ENCODE peak calls at places on chromosomes 1 and 21, in nine cellular contexts. C is right lobe of liver; E is mucosa of descending colon; T is ascending aorta; N is CD8-positive, alpha-beta T cell; U is fibroblast of lung; M is CD4-positive, CD25-positive, alpha-beta regulatory T cell; X is Peyer's patch; G is effector memory CD4-positive, alpha-beta T cell. D is an unnamed sample.

GRCh38 chr1:18926315-18927081 is 24.1 kb upstream of the ALDH4A1 start:
- DNase-seq in X (peak; percentile 82), C (peak; percentile 61), E (peak; percentile 59), T (peak; percentile 95), U (peak; percentile 96), M (peak; percentile 80), G (peak; percentile 70), N (peak; percentile 86), D (no peak)

GRCh38 chr1:56286956-56287355 is 292.4 kb downstream of the PLPP3 start:
- DNase-seq in X (no peak), E (no peak), M (no peak), U (no peak), T (no peak), G (no peak), C (no peak), N (no peak), D (no peak)

GRCh38 chr1:28456078-28456477 is 49.8 kb upstream of the RCC1 start:
- DNase-seq in G (no peak), C (no peak), X (no peak), T (no peak), M (no peak), N (no peak), E (no peak), U (peak; percentile 74), D (no peak)

GRCh38 chr1:149917590-149918144 is at the start of gene SV2A:
- DNase-seq in M (peak; percentile 22), N (peak; percentile 67), X (peak; percentile 25), U (peak; percentile 62), G (peak; percentile 39), T (peak; percentile 87), C (no peak), E (no peak), D (peak; percentile 38)

GRCh38 chr1:67058242-67058641 is 4.3 kb upstream of the SLC35D1 start:
- DNase-seq in C (no peak), M (no peak), U (no peak), X (no peak), G (no peak), N (no peak), T (no peak), E (no peak), D (no peak)

GRCh38 chr1:117561551-117561950 is 44.3 kb upstream of the TENT5C start:
- DNase-seq in G (no peak), E (no peak), U (no peak), N (peak; percentile 31), T (no peak), C (no peak), M (no peak), X (no peak), D (no peak)

GRCh38 chr1:93813076-93813475 is 65.9 kb downstream of the DNTTIP2 start:
- DNase-seq in G (no peak), N (no peak), M (no peak), C (no peak), X (no peak), U (no peak), E (no peak), T (no peak), D (no peak)

GRCh38 chr1:13956386-13956785 is 256.4 kb downstream of the PRDM2 start:
- DNase-seq in U (peak; percentile 2), G (no peak), X (no peak), E (no peak), T (no peak), N (no peak), M (no peak), C (no peak), D (no peak)

GRCh38 chr1:2587860-2588571 is 1.4 kb downstream of the PRXL2B start:
- DNase-seq in M (no peak), C (peak; percentile 32), X (no peak), N (no peak), G (no peak), T (no peak), U (no peak), E (peak; percentile 49), D (no peak)

GRCh38 chr1:201488817-201489581 is 17.9 kb downstream of the CSRP1 start:
- DNase-seq in T (peak; percentile 89), M (no peak), N (no peak), C (peak; percentile 90), U (peak; percentile 95), G (no peak), X (no peak), E (no peak), D (no peak)

GRCh38 chr1:233566886-233567285 is 47.0 kb upstream of the KCNK1 start:
- DNase-seq in M (no peak), C (no peak), T (no peak), X (no peak), U (peak; percentile 6), N (no peak), G (no peak), E (no peak), D (no peak)

DNA sequence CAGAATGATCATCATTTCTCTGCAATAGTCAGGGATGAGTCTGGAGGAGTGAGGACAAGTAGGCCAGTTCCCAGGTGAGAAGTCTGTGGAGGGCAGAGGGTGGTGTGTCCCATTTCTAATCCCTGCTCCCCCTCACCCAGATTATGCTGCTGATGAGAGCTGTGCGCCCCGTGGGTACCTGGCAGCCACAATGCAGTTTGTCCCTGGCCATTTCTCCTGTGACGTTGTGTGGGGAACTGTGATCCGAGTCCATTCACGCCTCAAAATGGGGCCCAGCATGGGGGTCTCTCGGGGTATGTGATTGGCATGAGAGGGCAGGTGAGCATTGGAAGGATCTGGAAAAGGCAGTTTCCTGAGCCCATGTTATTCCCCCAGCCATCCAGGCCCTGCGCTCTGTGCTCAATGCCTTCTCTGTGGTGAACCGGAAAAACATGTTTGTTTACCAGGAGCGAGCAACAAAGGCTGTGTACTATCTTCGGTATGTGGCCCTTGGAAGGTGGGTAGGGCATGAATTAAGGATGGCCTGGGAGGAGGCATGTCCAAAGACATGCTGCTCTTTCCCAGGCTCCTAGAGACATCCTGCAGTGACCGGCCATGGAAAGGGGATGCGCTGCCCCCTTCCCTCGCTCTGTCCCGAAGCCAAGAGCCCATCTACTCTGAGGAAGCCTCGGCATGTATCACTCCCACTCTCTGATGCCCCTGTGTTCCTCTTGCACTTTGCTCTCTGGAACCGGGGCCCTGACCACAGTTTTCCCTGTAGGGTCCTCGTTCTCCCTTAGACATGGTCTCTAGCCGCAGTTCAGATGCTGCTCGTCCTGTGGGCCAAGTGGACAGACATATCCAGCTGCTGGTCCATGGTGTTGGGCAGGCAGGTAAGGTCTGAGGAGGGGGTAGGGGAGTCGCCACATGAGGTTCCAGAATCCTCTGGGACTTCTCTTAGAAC is 16.4 kb downstream of the HYI start:
- DNase-seq in X (no peak), C (no peak), G (no peak), N (no peak), M (no peak), T (peak; percentile 43), E (peak; percentile 8), U (no peak), D (no peak)
- H3K36me3 ChIP-seq in X (no peaks in the 10 kb centered on the region), C (no peaks in the 10 kb centered on the region), G (peaks cover 57% of the 10 kb centered on the region), N (peaks cover 35% of the 10 kb centered on the region), M (peaks cover 66% of the 10 kb centered on the region), T (peaks cover 72% of the 10 kb centered on the region), E (no peaks in the 10 kb centered on the region), U (peaks cover 30% of the 10 kb centered on the region), D (no peaks in the 10 kb centered on the region)

GRCh38 chr1:151401860-151402259 is 2.5 kb downstream of the PSMB4 start:
- DNase-seq in X (no peak), M (no peak), C (no peak), N (no peak), E (no peak), U (no peak), G (no peak), T (no peak), D (no peak)

GRCh38 chr1:151402764-151403163 is 3.4 kb downstream of the PSMB4 start:
- DNase-seq in T (no peak), G (no peak), U (no peak), C (no peak), N (no peak), M (no peak), E (no peak), X (no peak), D (no peak)

GRCh38 chr1:151406176-151406575 is 6.8 kb downstream of the PSMB4 start:
- DNase-seq in C (no peak), G (no peak), N (no peak), E (no peak), X (no peak), U (no peak), M (no peak), T (no peak), D (no peak)

GRCh38 chr1:151403612-151404011 is 4.2 kb downstream of the PSMB4 start:
- DNase-seq in C (no peak), G (no peak), N (no peak), X (no peak), M (no peak), E (no peak), T (no peak), U (no peak), D (no peak)

DNA sequence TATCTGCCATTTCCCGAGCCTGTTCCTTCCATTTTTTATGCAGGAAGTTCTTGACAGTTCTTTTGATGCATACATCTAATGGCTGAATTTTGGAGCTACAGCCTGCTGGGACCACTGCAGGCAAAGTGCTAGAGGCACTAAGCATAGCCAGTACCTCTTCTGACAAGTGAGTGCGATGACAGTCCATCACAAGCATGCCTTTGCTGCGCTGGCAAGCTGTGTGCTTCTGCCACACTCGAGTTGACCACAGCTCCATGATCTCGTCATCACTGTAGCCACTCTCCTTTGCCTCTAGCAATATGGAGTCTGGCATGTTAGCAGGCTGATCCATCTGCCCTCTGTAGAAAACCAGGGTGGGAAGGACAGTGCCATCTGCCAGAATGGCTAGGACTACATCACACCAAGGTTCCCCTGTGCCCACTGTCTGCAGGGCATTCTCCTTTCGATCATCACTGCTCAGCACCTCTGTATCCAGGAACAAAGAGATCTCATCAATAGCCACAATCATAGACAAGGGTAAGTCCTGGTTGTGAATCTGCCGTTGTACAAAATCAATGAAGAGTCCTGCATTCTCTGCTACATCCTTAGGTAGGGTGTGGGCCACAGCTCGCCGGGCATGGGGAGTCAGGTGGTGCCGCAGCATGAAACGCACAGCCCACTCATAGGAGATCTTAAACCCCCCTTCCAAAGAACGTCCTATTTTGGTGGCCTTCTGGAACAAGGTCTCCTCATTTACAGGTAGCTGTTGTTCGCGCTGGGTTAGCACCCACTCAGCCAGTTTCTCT is 6.0 kb downstream of the PSMB4 start:
- DNase-seq in E (no peak), C (no peak), U (no peak), G (no peak), M (no peak), X (no peak), N (no peak), T (no peak), D (no peak)
- H3K36me3 ChIP-seq in E (peaks cover 21% of the 10 kb centered on the region), C (no peaks in the 10 kb centered on the region), U (peaks cover 24% of the 10 kb centered on the region), G (peaks cover 80% of the 10 kb centered on the region), M (peaks cover 81% of the 10 kb centered on the region), X (peaks cover 4% of the 10 kb centered on the region), N (peaks cover 58% of the 10 kb centered on the region), T (peaks cover 89% of the 10 kb centered on the region), D (peaks cover 20% of the 10 kb centered on the region)

GRCh38 chr21:28962465-28962864 is 30.2 kb downstream of the LTN1 start:
- DNase-seq in M (no peak), E (no peak), N (no peak), U (no peak), T (no peak), C (no peak), G (no peak), X (no peak), D (no peak)
- H3K36me3 ChIP-seq in M (peaks cover 76% of the 10 kb centered on the region), E (peaks cover 2% of the 10 kb centered on the region), N (peaks cover 19% of the 10 kb centered on the region), U (peaks cover 3% of the 10 kb centered on the region), T (peaks cover 64% of the 10 kb centered on the region), C (no peaks in the 10 kb centered on the region), G (peaks cover 57% of the 10 kb centered on the region), X (no peaks in the 10 kb centered on the region), D (peaks cover 12% of the 10 kb centered on the region)

DNA sequence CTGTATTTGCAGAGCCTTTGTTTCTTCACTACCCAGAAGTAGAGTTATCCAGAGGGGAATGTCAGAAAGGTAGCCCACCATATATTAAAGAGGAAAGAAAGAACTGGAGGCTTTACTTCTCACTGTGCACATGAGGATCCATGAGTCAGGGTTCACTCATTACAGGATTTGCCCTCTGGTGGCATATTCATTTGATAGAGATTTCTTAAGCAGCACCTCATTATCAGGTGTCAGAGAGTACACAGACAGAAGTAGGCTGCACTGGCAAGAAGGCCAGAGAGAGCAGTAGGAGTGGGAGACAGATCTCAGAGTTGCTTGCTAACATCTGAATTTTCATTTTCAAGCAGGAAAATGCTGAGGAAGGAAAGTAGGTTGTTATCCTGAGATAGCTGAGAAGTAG is 123.8 kb downstream of the PIK3R3 start:
- DNase-seq in T (no peak), C (no peak), M (no peak), N (no peak), G (no peak), E (no peak), U (no peak), X (no peak), D (no peak)
- H3K36me3 ChIP-seq in T (peaks cover 49% of the 10 kb centered on the region), C (no peaks in the 10 kb centered on the region), M (peaks cover 16% of the 10 kb centered on the region), N (no peaks in the 10 kb centered on the region), G (peaks cover 3% of the 10 kb centered on the region), E (peaks cover 4% of the 10 kb centered on the region), U (peaks cover 2% of the 10 kb centered on the region), X (no peaks in the 10 kb centered on the region), D (peaks cover 4% of the 10 kb centered on the region)

D was measured in breast epithelium.